ENCODE peak calls at places on chromosomes 5 and 9, in four cellular contexts. A, C, F and W are unnamed samples.

GRCh38 chr9:98994226-98995058 is 50.7 kb downstream of the COL15A1 start:
- DNase-seq in A (no peak), C (no peak), F (no peak), W (no peak)

GRCh38 chr5:131436081-131436480 is 172.2 kb downstream of the CDC42SE2 start:
- DNase-seq in A (no peak), C (no peak), F (no peak), W (no peak)

GRCh38 chr9:95127249-95128176 is 190.0 kb downstream of the FANCC start:
- DNase-seq in A (peak; percentile 71), C (no peak), F (peak; percentile 82), W (peak; percentile 78)

GRCh38 chr5:55429707-55430253 is 105.0 kb downstream of the PLPP1 start:
- DNase-seq in C (no peak), F (no peak), A (no peak), W (no peak)

GRCh38 chr5:131466171-131466766 is 168.8 kb downstream of the RAPGEF6 start:
- DNase-seq in F (no peak), A (peak; percentile 95), C (no peak), W (no peak)

GRCh38 chr5:80185095-80185494 is 70.8 kb downstream of the SERINC5 start:
- DNase-seq in F (no peak), C (no peak), A (no peak), W (no peak)

GRCh38 chr5:148151872-148152271 is 16.5 kb upstream of the SPINK14 start:
- DNase-seq in C (no peak), F (no peak), A (no peak), W (peak; percentile 31)

GRCh38 chr9:8880031-8880430 is 1080.5 kb upstream of the DMAC1 start:
- DNase-seq in F (no peak), A (no peak), C (no peak), W (no peak)

GRCh38 chr9:86965627-86966395 is 18.5 kb upstream of the GAS1 start:
- DNase-seq in F (no peak), A (peak; percentile 40), C (no peak), W (no peak)

GRCh38 chr5:72386639-72387038 is 66.5 kb downstream of the PTCD2 start:
- DNase-seq in F (no peak), C (no peak), A (no peak), W (no peak)

GRCh38 chr5:173035904-173036707 is 20.0 kb upstream of the CREBRF start:
- DNase-seq in F (no peak), A (no peak), C (peak; percentile 88), W (peak; percentile 36)

GRCh38 chr5:155091063-155091648 is 77.6 kb downstream of the KIF4B start:
- DNase-seq in F (no peak), C (no peak), A (no peak), W (no peak)

GRCh38 chr9:2116073-2116472 is 100.9 kb downstream of the SMARCA2 start:
- DNase-seq in F (peak; percentile 7), A (no peak), C (no peak), W (peak; percentile 17)

GRCh38 chr5:89968870-89969472 is 440.6 kb downstream of the CETN3 start:
- DNase-seq in C (no peak), F (no peak), A (no peak), W (no peak)

GRCh38 chr5:131413605-131414559 is 150.0 kb downstream of the CDC42SE2 start:
- DNase-seq in A (no peak), F (no peak), C (peak; percentile 45), W (no peak)

GRCh38 chr5:151085517-151086031 is 4.7 kb upstream of the TNIP1 start:
- DNase-seq in A (peak; percentile 44), C (no peak), F (no peak), W (peak; percentile 25)

GRCh38 chr5:139880416-139881144 is 85.0 kb downstream of the PSD2 start:
- DNase-seq in C (no peak), A (no peak), F (no peak), W (no peak)

GRCh38 chr5:34691326-34691725 is 35.2 kb downstream of the RAI14 start:
- DNase-seq in F (no peak), C (no peak), A (no peak), W (no peak)

GRCh38 chr5:177325868-177326381 is 14.2 kb upstream of the MXD3 start:
- DNase-seq in F (no peak), C (no peak), A (no peak), W (no peak)

GRCh38 chr5:79240561-79240960 is 4.6 kb downstream of the JMY start:
- DNase-seq in C (no peak), A (no peak), F (no peak), W (no peak)

GRCh38 chr5:159414021-159414420 is 83.7 kb upstream of the IL12B start:
- DNase-seq in A (no peak), C (no peak), F (no peak), W (no peak)

GRCh38 chr9:83583151-83584014 is 39.6 kb upstream of the IDNK start:
- DNase-seq in C (no peak), F (peak; percentile 41), A (peak; percentile 59), W (peak; percentile 60)

GRCh38 chr5:88142801-88143692 is 125.6 kb downstream of the TMEM161B start:
- DNase-seq in F (no peak), C (no peak), A (no peak), W (peak; percentile 15)

GRCh38 chr5:53991942-53992341 is 318.4 kb downstream of the ARL15 start:
- DNase-seq in C (peak; percentile 3), A (no peak), F (peak; percentile 15), W (peak; percentile 28)

DNA sequence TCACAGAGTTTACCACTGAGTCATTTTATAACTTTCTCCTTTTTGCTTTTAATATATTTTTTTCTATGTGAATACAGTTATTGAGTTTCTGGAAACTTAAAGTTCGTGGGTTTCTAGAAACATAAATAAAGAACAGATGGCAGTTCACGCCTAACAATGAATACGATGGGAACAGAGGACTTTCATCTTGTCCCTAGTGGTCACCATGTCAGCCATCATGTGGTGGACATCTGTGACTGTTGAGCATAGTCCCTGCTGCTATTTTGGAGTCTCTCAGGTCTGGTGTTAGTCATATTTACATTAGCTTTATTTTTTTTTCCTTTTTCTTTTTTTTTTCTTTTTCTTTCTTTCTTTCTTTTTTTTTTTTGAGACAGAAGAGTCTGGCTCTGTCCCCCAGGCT is 85.3 kb downstream of the XRCC4 start:
- DNase-seq in C (no peak), A (no peak), F (no peak), W (no peak)
- TF ChIP-seq FOS in C (no peak), A (no peak), F (no peak), W (no peak)

DNA sequence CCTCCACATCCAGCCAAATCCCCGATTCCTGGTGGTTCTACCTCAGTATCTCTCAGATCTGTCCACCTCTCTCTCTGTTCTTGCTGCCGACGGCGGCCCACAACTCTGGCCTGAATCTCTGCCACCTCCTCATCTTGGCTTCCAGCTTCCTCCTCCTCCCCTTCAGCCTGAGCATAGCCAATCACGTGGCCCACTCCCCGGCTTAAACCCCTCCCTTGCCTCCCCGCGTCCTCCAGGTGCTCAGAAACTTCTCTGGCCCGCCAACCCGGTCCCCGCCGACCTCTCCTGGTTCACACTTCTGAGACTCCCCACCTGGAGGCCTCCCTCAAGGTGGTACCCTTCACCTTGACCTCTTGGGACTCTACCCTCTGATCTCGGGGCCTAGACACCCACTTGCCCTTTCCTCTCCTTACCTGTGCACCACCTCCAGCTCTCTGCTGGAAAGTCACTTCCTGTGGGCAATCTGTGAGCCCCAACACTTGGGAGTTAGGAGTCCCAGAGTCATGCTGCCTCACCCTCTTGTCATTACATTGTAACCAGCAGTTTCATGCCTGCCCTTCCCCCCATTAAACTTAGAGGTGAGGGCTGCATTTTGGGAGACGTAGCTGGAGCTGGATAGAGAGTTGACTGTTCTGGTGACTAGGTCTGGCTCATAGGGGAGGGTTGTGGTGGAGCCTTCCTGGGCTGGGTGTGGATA is 4.5 kb upstream of the SET start:
- DNase-seq in C (peak; percentile 70), A (peak; percentile 76), F (peak; percentile 55), W (peak; percentile 76)
- TF ChIP-seq POLR2A in C (peak; percentile 88), A (peak; percentile 66), F (no peak), W (peak; percentile 90)

DNA sequence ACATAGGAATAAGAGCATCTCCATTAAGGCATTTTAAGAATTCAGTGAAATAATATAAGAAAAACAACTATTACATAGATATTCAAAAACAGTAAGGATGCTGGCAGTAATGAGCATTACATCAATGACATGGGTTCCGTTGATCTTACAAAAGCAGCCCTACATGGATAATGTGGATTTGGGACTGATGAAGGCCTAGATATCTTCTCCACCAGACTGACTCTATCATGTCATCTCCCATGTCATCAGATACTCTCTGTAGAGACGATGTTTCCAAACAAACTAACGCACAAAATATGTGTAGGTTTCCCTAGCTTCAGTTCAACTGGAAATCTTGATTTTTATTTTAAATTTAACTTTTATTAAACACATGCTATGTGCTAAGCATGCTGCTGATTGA is 3.6 kb downstream of the LURAP1L start:
- DNase-seq in A (no peak), F (no peak), C (no peak), W (no peak)
- H3K4me2 ChIP-seq in A (peak overlapping the region; percentile 92), F (no peak overlapping the region), C (no peak overlapping the region), W (no peak overlapping the region)

GRCh38 chr5:137730331-137730730 is 5.6 kb downstream of the KLHL3 start:
- DNase-seq in C (no peak), A (peak; percentile 78), F (no peak), W (no peak)

GRCh38 chr5:137728048-137728447 is 7.8 kb downstream of the KLHL3 start:
- DNase-seq in A (no peak), C (no peak), F (no peak), W (peak; percentile 43)

GRCh38 chr5:137733011-137733410 is 2.9 kb downstream of the KLHL3 start:
- DNase-seq in F (no peak), C (no peak), A (peak; percentile 18), W (no peak)

GRCh38 chr5:137733922-137734695 is 1.8 kb downstream of the KLHL3 start:
- DNase-seq in C (no peak), F (no peak), A (peak; percentile 47), W (peak; percentile 76)

DNA sequence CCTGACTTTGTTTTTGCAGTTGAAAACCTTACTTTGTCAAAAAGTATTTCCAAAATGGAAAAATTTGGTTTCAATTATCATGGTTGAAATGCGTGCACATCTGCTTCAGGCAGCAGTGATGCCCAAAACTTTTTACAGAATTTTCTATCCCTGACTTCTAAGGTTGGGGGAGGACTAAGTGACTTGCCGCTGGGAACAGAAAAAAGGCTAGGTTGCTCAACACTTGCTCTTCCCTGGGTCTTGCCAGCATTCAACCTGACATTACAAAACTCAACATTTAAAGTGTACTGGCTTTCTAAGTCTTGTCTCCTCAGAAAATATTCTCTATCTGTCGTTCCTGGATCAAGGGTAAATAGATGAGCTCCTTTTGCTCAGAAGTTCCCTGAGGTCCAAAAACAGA is 4.7 kb downstream of the KLHL3 start:
- DNase-seq in F (no peak), A (peak; percentile 4), C (no peak), W (no peak)
- TF ChIP-seq FOS in F (no peak), A (no peak), C (no peak), W (no peak)

GRCh38 chr5:102295534-102296228 is 403 bp downstream of the SLCO4C1 start:
- DNase-seq in A (no peak), F (no peak), C (no peak), W (no peak)

GRCh38 chr5:102294996-102295395 is 1.1 kb downstream of the SLCO4C1 start:
- DNase-seq in C (no peak), A (no peak), F (no peak), W (no peak)

DNA sequence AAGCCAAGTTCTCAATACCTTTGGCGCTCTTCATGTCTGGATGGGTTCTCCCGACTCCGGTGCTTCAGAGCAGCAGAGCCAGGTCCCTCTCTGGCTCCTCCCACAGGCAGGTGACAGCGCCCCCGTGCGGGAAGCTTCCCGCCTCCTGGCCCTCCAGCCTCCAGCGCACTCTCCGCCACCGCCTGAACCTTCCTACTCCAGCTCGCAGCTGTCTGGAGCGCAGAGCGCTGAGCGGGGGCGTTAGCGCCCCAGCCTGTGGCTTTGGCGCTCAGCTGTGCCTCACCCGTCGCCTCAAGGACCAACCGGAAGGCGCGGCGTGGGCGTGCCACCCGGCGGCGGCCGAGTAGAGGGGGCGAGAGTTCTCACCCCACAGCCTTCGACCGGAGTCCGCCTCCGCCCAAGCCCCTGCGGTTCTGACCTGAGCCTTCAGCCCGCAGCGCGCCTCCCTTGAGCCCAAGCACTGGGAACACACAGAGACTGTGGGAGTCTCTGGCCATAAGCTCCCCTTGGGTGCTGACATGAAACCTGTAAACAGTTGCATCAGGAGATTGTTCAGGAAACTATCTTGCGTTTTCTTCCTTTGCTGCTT is at the start of gene SLCO4C1:
- DNase-seq in C (peak; percentile 57), A (no peak), F (peak; percentile 11), W (peak; percentile 18)
- TF ChIP-seq POLR2A in C (peak; percentile 39), A (no peak), F (no peak), W (no peak)